ENCODE peak calls at places on chromosomes 4 and X, in five cellular contexts. One of them, this sample, is unnamed.

GRCh38 chr4:167826281-167826680 is 266.1 kb upstream of the ANXA10 start:
- DNase-seq in IMR-90: no peak
- DNase-seq in GM12878: no peak
- DNase-seq in SK-N-SH: no peak
- DNase-seq in K562: no peak
- DNase-seq in this sample: no peak

GRCh38 chr4:96003941-96004340 is 164.0 kb downstream of the PDHA2 start:
- DNase-seq in K562: no peak
- DNase-seq in GM12878: no peak
- DNase-seq in IMR-90: no peak
- DNase-seq in SK-N-SH: no peak
- DNase-seq in this sample: no peak

GRCh38 chrX:101749436-101749835 is 89.8 kb upstream of the ARMCX2 start:
- DNase-seq in K562: no peak
- DNase-seq in GM12878: no peak
- DNase-seq in IMR-90: no peak
- DNase-seq in SK-N-SH: no peak
- DNase-seq in this sample: peak; percentile 1

GRCh38 chr4:96585304-96585703 is 745.4 kb downstream of the PDHA2 start:
- DNase-seq in K562: no peak
- DNase-seq in IMR-90: no peak
- DNase-seq in GM12878: no peak
- DNase-seq in SK-N-SH: no peak
- DNase-seq in this sample: no peak

GRCh38 chr4:168451744-168452394 is 28.4 kb downstream of the DDX60L start:
- DNase-seq in K562: no peak
- DNase-seq in GM12878: no peak
- DNase-seq in IMR-90: peak; percentile 71
- DNase-seq in SK-N-SH: no peak
- DNase-seq in this sample: peak; percentile 81

GRCh38 chr4:132506568-132506967 is 642.5 kb upstream of the PCDH10 start:
- DNase-seq in IMR-90: no peak
- DNase-seq in K562: no peak
- DNase-seq in GM12878: no peak
- DNase-seq in SK-N-SH: no peak
- DNase-seq in this sample: no peak

GRCh38 chr4:139725236-139725635 is 59.6 kb downstream of the MGST2 start:
- DNase-seq in GM12878: no peak
- DNase-seq in SK-N-SH: no peak
- DNase-seq in IMR-90: no peak
- DNase-seq in K562: no peak
- DNase-seq in this sample: no peak

GRCh38 chrX:44954562-44954961 is 81.6 kb downstream of the KDM6A start:
- DNase-seq in SK-N-SH: no peak
- DNase-seq in GM12878: no peak
- DNase-seq in K562: no peak
- DNase-seq in IMR-90: no peak
- DNase-seq in this sample: no peak

GRCh38 chrX:44903842-44904530 is 31.0 kb downstream of the KDM6A start:
- DNase-seq in GM12878: no peak
- DNase-seq in IMR-90: no peak
- DNase-seq in K562: no peak
- DNase-seq in SK-N-SH: no peak
- DNase-seq in this sample: no peak

GRCh38 chrX:137052641-137053235 is 18.9 kb upstream of the GPR101 start:
- DNase-seq in IMR-90: no peak
- DNase-seq in K562: no peak
- DNase-seq in GM12878: no peak
- DNase-seq in SK-N-SH: peak; percentile 35
- DNase-seq in this sample: no peak

GRCh38 chrX:68867458-68868166 is 38.8 kb downstream of the EFNB1 start:
- DNase-seq in GM12878: no peak
- DNase-seq in SK-N-SH: no peak
- DNase-seq in K562: no peak
- DNase-seq in IMR-90: no peak
- DNase-seq in this sample: no peak

GRCh38 chr4:24557036-24558022 is 27.0 kb downstream of the DHX15 start:
- DNase-seq in K562: no peak
- DNase-seq in SK-N-SH: no peak
- DNase-seq in IMR-90: peak; percentile 63
- DNase-seq in GM12878: no peak
- DNase-seq in this sample: no peak

GRCh38 chr4:151688003-151688784 is 72.6 kb downstream of the GATB start:
- DNase-seq in SK-N-SH: no peak
- DNase-seq in GM12878: no peak
- DNase-seq in K562: no peak
- DNase-seq in IMR-90: peak; percentile 38
- DNase-seq in this sample: no peak

GRCh38 chr4:144611850-144612249 is 34.1 kb upstream of the HHIP start:
- DNase-seq in GM12878: no peak
- DNase-seq in K562: peak; percentile 28
- DNase-seq in IMR-90: peak; percentile 11
- DNase-seq in SK-N-SH: peak; percentile 25
- DNase-seq in this sample: peak; percentile 6

GRCh38 chr4:111879539-111879938 is 265.7 kb upstream of the FAM241A start:
- DNase-seq in GM12878: peak; percentile 5
- DNase-seq in SK-N-SH: no peak
- DNase-seq in IMR-90: no peak
- DNase-seq in K562: no peak
- DNase-seq in this sample: no peak

GRCh38 chr4:122364700-122365404 is 14.0 kb upstream of the ADAD1 start:
- DNase-seq in GM12878: no peak
- DNase-seq in SK-N-SH: no peak
- DNase-seq in K562: no peak
- DNase-seq in IMR-90: no peak
- DNase-seq in this sample: peak; percentile 3

GRCh38 chrX:41027388-41027787 is 57.9 kb upstream of the USP9X start:
- DNase-seq in IMR-90: peak; percentile 76
- DNase-seq in K562: no peak
- DNase-seq in GM12878: no peak
- DNase-seq in SK-N-SH: no peak
- DNase-seq in this sample: peak; percentile 48

GRCh38 chrX:44043496-44043895 is 70.3 kb upstream of the NDP start:
- DNase-seq in IMR-90: no peak
- DNase-seq in GM12878: no peak
- DNase-seq in K562: no peak
- DNase-seq in SK-N-SH: no peak
- DNase-seq in this sample: no peak

GRCh38 chr4:112952301-112952700 is 97.2 kb upstream of the ANK2 start:
- DNase-seq in K562: no peak
- DNase-seq in GM12878: no peak
- DNase-seq in IMR-90: no peak
- DNase-seq in SK-N-SH: no peak
- DNase-seq in this sample: no peak

GRCh38 chrX:84188320-84188834 is 378 bp upstream of the RPS6KA6 start:
- DNase-seq in IMR-90: peak; percentile 64
- DNase-seq in GM12878: no peak
- DNase-seq in K562: no peak
- DNase-seq in SK-N-SH: peak; percentile 82
- DNase-seq in this sample: peak; percentile 79

GRCh38 chr4:91032725-91033445 is 905.7 kb downstream of the CCSER1 start:
- DNase-seq in K562: no peak
- DNase-seq in SK-N-SH: no peak
- DNase-seq in IMR-90: no peak
- DNase-seq in GM12878: no peak
- DNase-seq in this sample: no peak

GRCh38 chr4:86950835-86951525 is 16.2 kb downstream of the AFF1 start:
- DNase-seq in IMR-90: no peak
- DNase-seq in SK-N-SH: no peak
- DNase-seq in GM12878: no peak
- DNase-seq in K562: no peak
- DNase-seq in this sample: no peak

GRCh38 chrX:103817502-103817901 is 14.6 kb downstream of the RAB9B start:
- DNase-seq in K562: peak; percentile 39
- DNase-seq in SK-N-SH: peak; percentile 30
- DNase-seq in IMR-90: peak; percentile 42
- DNase-seq in GM12878: peak; percentile 11
- DNase-seq in this sample: no peak

GRCh38 chrX:132638313-132638712 is 149.5 kb upstream of the MBNL3 start:
- DNase-seq in SK-N-SH: no peak
- DNase-seq in K562: no peak
- DNase-seq in IMR-90: no peak
- DNase-seq in GM12878: no peak
- DNase-seq in this sample: no peak

GRCh38 chr4:148649669-148650331 is 207.6 kb upstream of the NR3C2 start:
- DNase-seq in GM12878: no peak
- DNase-seq in SK-N-SH: no peak
- DNase-seq in K562: no peak
- DNase-seq in IMR-90: peak; percentile 49
- DNase-seq in this sample: no peak

GRCh38 chr4:155960522-155960921 is 6.9 kb upstream of the CTSO start:
- DNase-seq in K562: no peak
- DNase-seq in IMR-90: peak; percentile 61
- DNase-seq in SK-N-SH: no peak
- DNase-seq in GM12878: no peak
- DNase-seq in this sample: no peak

GRCh38 chr4:110869114-110869513 is 246.2 kb upstream of the PITX2 start:
- DNase-seq in IMR-90: peak; percentile 79
- DNase-seq in GM12878: no peak
- DNase-seq in K562: no peak
- DNase-seq in SK-N-SH: no peak
- DNase-seq in this sample: no peak

GRCh38 chrX:129726307-129727111 is 12.3 kb upstream of the XPNPEP2 start:
- DNase-seq in IMR-90: peak; percentile 69
- DNase-seq in K562: peak; percentile 46
- DNase-seq in SK-N-SH: peak; percentile 51
- DNase-seq in GM12878: no peak
- DNase-seq in this sample: peak; percentile 36

GRCh38 chr4:140291259-140291658 is 82.2 kb upstream of the SCOC start:
- DNase-seq in SK-N-SH: no peak
- DNase-seq in GM12878: no peak
- DNase-seq in IMR-90: peak; percentile 57
- DNase-seq in K562: no peak
- DNase-seq in this sample: no peak

GRCh38 chr4:77229433-77229832 is 72.4 kb downstream of the CCNG2 start:
- DNase-seq in GM12878: no peak
- DNase-seq in K562: no peak
- DNase-seq in SK-N-SH: no peak
- DNase-seq in IMR-90: no peak
- DNase-seq in this sample: no peak

GRCh38 chr4:7263166-7263565 is 70.8 kb downstream of the SORCS2 start:
- DNase-seq in GM12878: no peak
- DNase-seq in K562: no peak
- DNase-seq in SK-N-SH: no peak
- DNase-seq in IMR-90: no peak
- DNase-seq in this sample: peak; percentile 33

GRCh38 chr4:40294339-40294738 is 40.8 kb upstream of the CHRNA9 start:
- DNase-seq in SK-N-SH: no peak
- DNase-seq in GM12878: no peak
- DNase-seq in K562: no peak
- DNase-seq in IMR-90: no peak
- DNase-seq in this sample: no peak

GRCh38 chr4:82084747-82085146 is 289.0 kb downstream of the HNRNPD start:
- DNase-seq in GM12878: no peak
- DNase-seq in IMR-90: no peak
- DNase-seq in SK-N-SH: no peak
- DNase-seq in K562: no peak
- DNase-seq in this sample: no peak

DNA sequence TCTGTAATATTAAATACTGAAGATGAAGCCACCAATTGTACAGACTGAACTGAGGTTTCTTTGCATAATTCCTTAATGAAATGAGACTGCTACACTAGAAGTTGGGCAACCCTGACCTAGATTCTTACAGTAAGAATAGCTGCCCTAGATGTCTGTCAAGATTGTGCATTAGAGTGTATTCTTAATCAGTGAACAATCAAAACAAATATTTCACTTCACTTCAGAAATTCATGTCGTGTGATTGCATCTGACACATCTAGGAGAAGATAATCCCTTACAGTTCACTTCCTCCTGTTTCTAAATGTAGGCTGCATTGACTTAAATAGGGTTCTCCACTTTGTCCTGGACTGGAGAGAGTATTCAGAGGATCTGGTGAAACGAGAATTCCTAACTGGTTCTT is 283.1 kb downstream of the HNRNPD start:
- DNase-seq in GM12878: no peak
- DNase-seq in IMR-90: no peak
- DNase-seq in SK-N-SH: no peak
- DNase-seq in K562: no peak
- DNase-seq in this sample: no peak
- TF ChIP-seq RCOR1 in GM12878: no peak
- TF ChIP-seq RCOR1 in IMR-90: no peak
- TF ChIP-seq RCOR1 in SK-N-SH: no peak
- TF ChIP-seq RCOR1 in K562: no peak
- TF ChIP-seq RCOR1 in this sample: no peak

GRCh38 chr4:89119836-89120235 is 8.5 kb downstream of the TIGD2 start:
- DNase-seq in GM12878: no peak
- DNase-seq in IMR-90: peak; percentile 53
- DNase-seq in SK-N-SH: no peak
- DNase-seq in K562: no peak
- DNase-seq in this sample: no peak
- TF ChIP-seq RCOR1 in GM12878: no peak
- TF ChIP-seq RCOR1 in IMR-90: no peak
- TF ChIP-seq RCOR1 in SK-N-SH: no peak
- TF ChIP-seq RCOR1 in K562: no peak
- TF ChIP-seq RCOR1 in this sample: no peak

GRCh38 chr4:75018811-75019210 is 85.9 kb downstream of the PARM1 start:
- DNase-seq in GM12878: no peak
- DNase-seq in IMR-90: no peak
- DNase-seq in SK-N-SH: no peak
- DNase-seq in K562: no peak
- DNase-seq in this sample: no peak
- TF ChIP-seq RCOR1 in GM12878: no peak
- TF ChIP-seq RCOR1 in IMR-90: no peak
- TF ChIP-seq RCOR1 in SK-N-SH: no peak
- TF ChIP-seq RCOR1 in K562: no peak
- TF ChIP-seq RCOR1 in this sample: no peak

DNA sequence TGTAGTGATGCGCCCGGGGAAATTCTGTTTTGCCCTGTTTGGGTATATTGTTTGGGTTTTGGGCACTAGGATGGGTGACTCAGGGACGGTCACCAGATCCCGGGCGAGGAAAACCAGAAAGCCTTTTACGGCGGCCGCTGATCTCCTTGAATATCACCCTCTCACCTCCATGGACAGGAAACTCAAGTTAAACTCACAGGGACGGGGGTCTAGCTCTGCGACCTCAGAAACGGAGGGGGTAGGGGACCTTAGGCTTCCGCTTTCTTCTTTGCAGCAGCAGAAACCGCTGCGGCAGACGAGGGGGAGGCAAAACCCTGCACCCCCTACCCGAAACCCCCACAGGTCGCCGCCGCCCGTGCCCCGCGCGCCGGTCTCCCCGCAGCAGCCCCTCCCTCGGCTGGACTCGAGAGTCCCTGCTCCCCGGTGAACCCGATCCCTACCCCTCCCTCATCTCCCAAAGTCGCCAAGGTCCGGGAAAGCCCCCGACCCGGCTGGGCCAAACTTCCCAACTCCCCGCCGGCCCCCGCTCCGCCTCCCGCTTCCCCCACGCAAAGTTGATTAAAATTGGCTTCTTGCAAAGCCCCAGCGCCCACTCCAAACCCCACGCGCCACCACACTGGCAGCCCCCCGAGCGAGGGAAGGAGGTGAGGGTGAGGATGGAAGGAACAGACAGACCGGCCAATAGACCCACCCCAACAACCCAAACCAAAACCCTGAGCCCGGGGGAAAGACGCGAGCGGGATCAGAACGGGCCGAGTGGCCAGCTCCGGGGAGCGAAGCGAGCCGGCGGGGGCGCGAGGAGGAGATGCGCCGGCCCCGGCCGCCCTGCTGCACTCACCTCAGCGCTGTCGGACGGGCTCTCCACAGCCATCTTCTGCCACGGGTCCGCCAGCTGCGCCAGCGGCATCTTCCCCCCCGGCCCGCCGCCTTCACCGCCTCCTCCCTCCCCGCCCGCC is 705 bp downstream of the RPS6KA3 start:
- DNase-seq in SK-N-SH: peak; percentile 56
- DNase-seq in GM12878: no peak
- DNase-seq in IMR-90: peak; percentile 12
- DNase-seq in K562: peak; percentile 15
- DNase-seq in this sample: peak; percentile 19
- TF ChIP-seq RCOR1 in SK-N-SH: no peak
- TF ChIP-seq RCOR1 in GM12878: no peak
- TF ChIP-seq RCOR1 in IMR-90: no peak
- TF ChIP-seq RCOR1 in K562: no peak
- TF ChIP-seq RCOR1 in this sample: no peak